ENCODE peak calls at places on chromosomes 1 and 21, in four cellular contexts. One of them, this sample, is unnamed.

GRCh38 chr1:117049857-117050256 is 10.3 kb upstream of the TTF2 start:
- DNase-seq in pancreas: no peak
- DNase-seq in heart right ventricle: no peak
- DNase-seq in psoas muscle: no peak
- DNase-seq in this sample: no peak

GRCh38 chr1:8347635-8348034 is 29.7 kb downstream of the SLC45A1 start:
- DNase-seq in pancreas: no peak
- DNase-seq in heart right ventricle: peak; percentile 32
- DNase-seq in psoas muscle: peak; percentile 56
- DNase-seq in this sample: no peak

GRCh38 chr21:42401164-42401563 is 2.5 kb upstream of the UBASH3A start:
- DNase-seq in pancreas: no peak
- DNase-seq in heart right ventricle: no peak
- DNase-seq in psoas muscle: no peak
- DNase-seq in this sample: no peak

GRCh38 chr1:210696709-210697108 is 368.0 kb downstream of the HHAT start:
- DNase-seq in pancreas: no peak
- DNase-seq in heart right ventricle: no peak
- DNase-seq in psoas muscle: no peak
- DNase-seq in this sample: no peak

GRCh38 chr1:16249838-16250241 is 12.9 kb upstream of the CPLANE2 start:
- DNase-seq in pancreas: no peak
- DNase-seq in heart right ventricle: no peak
- DNase-seq in psoas muscle: peak; percentile 72
- DNase-seq in this sample: no peak

GRCh38 chr1:151542710-151543129 is 2.6 kb downstream of the TUFT1 start:
- DNase-seq in pancreas: no peak
- DNase-seq in heart right ventricle: no peak
- DNase-seq in psoas muscle: no peak
- DNase-seq in this sample: no peak

GRCh38 chr1:15173863-15174614 is 20.5 kb downstream of the TMEM51 start:
- DNase-seq in pancreas: no peak
- DNase-seq in heart right ventricle: no peak
- DNase-seq in psoas muscle: no peak
- DNase-seq in this sample: no peak

GRCh38 chr1:181161170-181161870 is 72.8 kb downstream of the IER5 start:
- DNase-seq in pancreas: no peak
- DNase-seq in heart right ventricle: no peak
- DNase-seq in psoas muscle: no peak
- DNase-seq in this sample: no peak

GRCh38 chr1:228940931-228941330 is 205.7 kb downstream of the RHOU start:
- DNase-seq in pancreas: no peak
- DNase-seq in heart right ventricle: no peak
- DNase-seq in psoas muscle: no peak
- DNase-seq in this sample: peak; percentile 3

GRCh38 chr1:110631836-110632620 is 25.9 kb upstream of the KCNA2 start:
- DNase-seq in pancreas: no peak
- DNase-seq in heart right ventricle: no peak
- DNase-seq in psoas muscle: no peak
- DNase-seq in this sample: no peak

DNA sequence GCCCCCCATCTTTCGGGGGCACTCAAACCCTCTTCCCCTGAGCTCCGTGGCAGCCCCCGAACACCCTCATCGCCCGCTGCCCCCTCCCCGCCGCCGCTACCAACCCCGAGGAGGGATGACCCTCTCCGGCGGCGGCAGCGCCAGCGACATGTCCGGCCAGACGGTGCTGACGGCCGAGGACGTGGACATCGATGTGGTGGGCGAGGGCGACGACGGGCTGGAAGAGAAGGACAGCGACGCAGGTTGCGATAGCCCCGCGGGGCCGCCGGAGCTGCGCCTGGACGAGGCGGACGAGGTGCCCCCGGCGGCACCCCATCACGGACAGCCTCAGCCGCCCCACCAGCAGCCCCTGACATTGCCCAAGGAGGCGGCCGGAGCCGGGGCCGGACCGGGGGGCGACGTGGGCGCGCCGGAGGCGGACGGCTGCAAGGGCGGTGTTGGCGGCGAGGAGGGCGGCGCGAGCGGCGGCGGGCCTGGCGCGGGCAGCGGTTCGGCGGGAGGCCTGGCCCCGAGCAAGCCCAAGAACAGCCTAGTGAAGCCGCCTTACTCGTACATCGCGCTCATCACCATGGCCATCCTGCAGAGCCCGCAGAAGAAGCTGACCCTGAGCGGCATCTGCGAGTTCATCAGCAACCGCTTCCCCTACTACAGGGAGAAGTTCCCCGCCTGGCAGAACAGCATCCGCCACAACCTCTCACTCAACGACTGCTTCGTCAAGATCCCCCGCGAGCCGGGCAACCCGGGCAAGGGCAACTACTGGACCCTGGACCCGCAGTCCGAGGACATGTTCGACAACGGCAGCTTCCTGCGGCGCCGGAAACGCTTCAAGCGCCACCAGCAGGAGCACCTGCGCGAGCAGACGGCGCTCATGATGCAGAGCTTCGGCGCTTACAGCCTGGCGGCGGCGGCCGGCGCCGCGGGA is 838 bp downstream of the FOXD3 start:
- DNase-seq in pancreas: no peak
- DNase-seq in heart right ventricle: no peak
- DNase-seq in psoas muscle: no peak
- DNase-seq in this sample: no peak
- H3K4me3 ChIP-seq in pancreas: no peak overlapping the region
- H3K4me3 ChIP-seq in heart right ventricle: peak overlapping the region; percentile 36
- H3K4me3 ChIP-seq in psoas muscle: peak overlapping the region; percentile 76
- H3K4me3 ChIP-seq in this sample: peak overlapping the region; percentile 82

GRCh38 chr21:44484498-44485253 is 29.4 kb downstream of the LRRC3 start:
- DNase-seq in pancreas: no peak
- DNase-seq in heart right ventricle: no peak
- DNase-seq in psoas muscle: no peak
- DNase-seq in this sample: no peak

GRCh38 chr21:44483288-44484237 is 28.3 kb downstream of the LRRC3 start:
- DNase-seq in pancreas: no peak
- DNase-seq in heart right ventricle: no peak
- DNase-seq in psoas muscle: no peak
- DNase-seq in this sample: no peak

GRCh38 chr21:44485796-44486195 is 30.5 kb downstream of the LRRC3 start:
- DNase-seq in pancreas: no peak
- DNase-seq in heart right ventricle: no peak
- DNase-seq in psoas muscle: no peak
- DNase-seq in this sample: no peak

GRCh38 chr21:44486302-44486701 is 31.0 kb downstream of the LRRC3 start:
- DNase-seq in pancreas: no peak
- DNase-seq in heart right ventricle: no peak
- DNase-seq in psoas muscle: no peak
- DNase-seq in this sample: no peak

DNA sequence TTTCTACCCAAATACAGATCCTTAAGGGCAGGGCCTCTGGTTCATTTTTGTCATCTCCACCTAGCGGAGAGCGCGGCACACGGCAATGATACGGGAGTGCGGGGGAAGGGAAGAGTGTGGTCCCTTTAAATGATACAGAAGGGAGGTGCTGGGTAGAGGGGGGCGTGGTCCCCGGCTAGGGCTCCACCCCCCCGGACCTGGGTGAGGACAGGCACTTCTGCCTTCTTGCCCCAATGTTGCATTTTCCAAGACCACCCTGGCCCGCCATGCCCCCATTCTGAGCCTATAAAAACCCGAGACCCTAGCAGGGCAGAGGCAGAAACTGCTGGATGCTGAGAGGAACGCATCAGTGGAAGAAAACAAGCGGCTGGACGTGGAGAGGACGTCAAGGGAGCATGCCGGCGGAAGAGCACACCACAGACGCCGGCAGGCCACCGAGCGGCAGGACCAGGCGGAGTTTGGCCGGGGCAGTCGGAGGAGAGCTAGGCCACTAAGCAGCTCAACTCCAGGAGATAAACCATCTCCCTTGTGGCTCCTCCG is 30.0 kb downstream of the LRRC3 start:
- DNase-seq in pancreas: no peak
- DNase-seq in heart right ventricle: no peak
- DNase-seq in psoas muscle: peak; percentile 74
- DNase-seq in this sample: no peak
- TF ChIP-seq CTCF in pancreas: no peak
- TF ChIP-seq CTCF in heart right ventricle: no peak
- TF ChIP-seq CTCF in psoas muscle: no peak
- TF ChIP-seq CTCF in this sample: no peak

GRCh38 chr21:31888936-31889371 is 16.1 kb downstream of the HUNK start:
- DNase-seq in pancreas: peak; percentile 63
- DNase-seq in heart right ventricle: no peak
- DNase-seq in psoas muscle: no peak
- DNase-seq in this sample: peak; percentile 8
- H3K27ac ChIP-seq in pancreas: peak overlapping the region; percentile 82
- H3K27ac ChIP-seq in heart right ventricle: no peak overlapping the region
- H3K27ac ChIP-seq in psoas muscle: no peak overlapping the region
- H3K27ac ChIP-seq in this sample: no peak overlapping the region

GRCh38 chr1:225467193-225468020 is 39.6 kb upstream of the LBR start:
- DNase-seq in pancreas: no peak
- DNase-seq in heart right ventricle: peak; percentile 66
- DNase-seq in psoas muscle: peak; percentile 82
- DNase-seq in this sample: no peak
- H3K4me3 ChIP-seq in pancreas: no peak overlapping the region
- H3K4me3 ChIP-seq in heart right ventricle: peak overlapping the region; percentile 1
- H3K4me3 ChIP-seq in psoas muscle: peak overlapping the region; percentile 52
- H3K4me3 ChIP-seq in this sample: peak overlapping the region; percentile 60

DNA sequence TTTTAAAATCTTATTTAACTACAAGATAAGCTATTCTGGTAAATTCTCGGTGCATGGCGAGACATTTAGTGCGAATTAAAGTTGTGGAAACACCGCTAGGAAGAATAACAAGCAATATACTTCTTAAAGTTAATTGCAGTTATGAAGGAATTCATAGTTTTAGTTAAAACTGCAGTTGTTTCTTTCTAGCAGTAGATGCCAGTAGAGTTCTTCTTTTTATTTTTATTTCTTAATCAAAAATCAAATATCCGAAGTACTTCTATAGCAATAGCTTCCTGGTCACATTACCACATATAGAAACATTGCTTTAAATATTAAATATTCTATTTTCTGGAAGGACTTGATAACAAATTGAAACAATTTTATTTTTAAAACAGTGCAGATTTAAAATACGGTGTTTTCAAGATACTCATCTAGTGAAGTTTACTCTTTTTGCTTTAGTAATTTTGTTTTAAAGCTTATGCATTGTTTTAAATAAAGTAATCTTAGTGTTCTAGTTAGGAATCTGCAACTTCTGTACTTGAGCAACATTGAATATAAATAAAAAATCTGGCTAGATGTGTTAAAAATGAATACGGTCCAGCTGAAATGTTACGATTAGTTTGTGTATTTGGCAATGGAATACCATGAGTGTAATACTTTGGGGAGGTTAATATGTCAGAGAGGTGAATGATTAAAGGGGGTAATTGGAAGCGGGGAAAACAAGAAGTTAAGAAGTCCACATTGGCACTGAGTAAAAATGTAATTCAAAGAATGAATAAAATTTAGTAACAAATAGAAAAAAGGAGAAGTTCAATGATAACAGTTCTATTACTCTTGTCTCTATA is 2.7 kb upstream of the PRKACB start:
- DNase-seq in pancreas: no peak
- DNase-seq in heart right ventricle: no peak
- DNase-seq in psoas muscle: no peak
- DNase-seq in this sample: no peak
- TF ChIP-seq CTCF in pancreas: peak; percentile 39
- TF ChIP-seq CTCF in heart right ventricle: peak; percentile 16
- TF ChIP-seq CTCF in psoas muscle: peak; percentile 52
- TF ChIP-seq CTCF in this sample: no peak

GRCh38 chr1:63645301-63645700 is 52.1 kb downstream of the PGM1 start:
- DNase-seq in pancreas: no peak
- DNase-seq in heart right ventricle: no peak
- DNase-seq in psoas muscle: no peak
- DNase-seq in this sample: no peak

GRCh38 chr1:63653971-63654370 is 60.8 kb downstream of the PGM1 start:
- DNase-seq in pancreas: no peak
- DNase-seq in heart right ventricle: no peak
- DNase-seq in psoas muscle: no peak
- DNase-seq in this sample: no peak

GRCh38 chr1:63648689-63649088 is 55.5 kb downstream of the PGM1 start:
- DNase-seq in pancreas: no peak
- DNase-seq in heart right ventricle: no peak
- DNase-seq in psoas muscle: no peak
- DNase-seq in this sample: no peak

DNA sequence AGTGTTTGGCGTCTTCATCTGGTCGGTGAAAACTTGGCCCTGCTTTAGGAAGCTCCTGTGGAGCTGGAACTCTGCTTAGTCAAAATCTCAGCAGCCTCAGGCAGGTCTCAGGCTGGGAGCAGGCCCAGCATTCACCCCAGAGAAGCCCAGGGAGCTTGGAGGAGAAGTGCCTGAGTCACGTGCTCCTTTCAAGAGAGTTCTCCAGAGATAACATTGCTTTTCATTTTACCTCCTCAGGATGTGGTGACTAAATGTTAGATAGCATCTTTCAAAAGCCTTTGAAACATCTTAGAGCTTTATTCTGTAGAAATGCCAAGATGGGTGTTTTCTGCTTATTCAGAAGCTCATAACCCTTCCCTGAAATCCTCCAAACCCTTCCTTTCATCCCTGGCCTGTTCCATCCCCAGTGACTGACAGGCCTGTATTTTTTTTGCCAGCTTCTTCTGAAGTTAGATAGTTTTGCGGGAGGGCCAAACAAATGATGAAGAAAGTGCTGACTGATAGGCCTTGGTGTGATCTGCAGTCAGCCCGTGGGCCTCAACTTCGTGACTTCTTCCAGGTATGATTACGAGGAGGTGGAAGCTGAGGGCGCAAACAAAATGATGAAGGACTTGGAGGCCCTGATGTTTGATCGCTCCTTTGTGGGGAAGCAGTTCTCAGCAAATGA is 58.0 kb downstream of the PGM1 start:
- DNase-seq in pancreas: no peak
- DNase-seq in heart right ventricle: no peak
- DNase-seq in psoas muscle: no peak
- DNase-seq in this sample: no peak
- H3K27ac ChIP-seq in pancreas: no peak overlapping the region
- H3K27ac ChIP-seq in heart right ventricle: no peak overlapping the region
- H3K27ac ChIP-seq in psoas muscle: no peak overlapping the region
- H3K27ac ChIP-seq in this sample: no peak overlapping the region

GRCh38 chr1:166875734-166876539 is at the start of gene TADA1:
- DNase-seq in pancreas: peak; percentile 99
- DNase-seq in heart right ventricle: peak; percentile 97
- DNase-seq in psoas muscle: peak; percentile 99
- DNase-seq in this sample: peak; percentile 99

GRCh38 chr1:166870584-166870983 is 5.5 kb downstream of the TADA1 start:
- DNase-seq in pancreas: no peak
- DNase-seq in heart right ventricle: no peak
- DNase-seq in psoas muscle: no peak
- DNase-seq in this sample: no peak

GRCh38 chr1:166876540-166876838 is 425 bp upstream of the TADA1 start:
- DNase-seq in pancreas: no peak
- DNase-seq in heart right ventricle: no peak
- DNase-seq in psoas muscle: no peak
- DNase-seq in this sample: no peak

GRCh38 chr1:166875302-166875733 is 746 bp downstream of the TADA1 start:
- DNase-seq in pancreas: no peak
- DNase-seq in heart right ventricle: no peak
- DNase-seq in psoas muscle: no peak
- DNase-seq in this sample: no peak

DNA sequence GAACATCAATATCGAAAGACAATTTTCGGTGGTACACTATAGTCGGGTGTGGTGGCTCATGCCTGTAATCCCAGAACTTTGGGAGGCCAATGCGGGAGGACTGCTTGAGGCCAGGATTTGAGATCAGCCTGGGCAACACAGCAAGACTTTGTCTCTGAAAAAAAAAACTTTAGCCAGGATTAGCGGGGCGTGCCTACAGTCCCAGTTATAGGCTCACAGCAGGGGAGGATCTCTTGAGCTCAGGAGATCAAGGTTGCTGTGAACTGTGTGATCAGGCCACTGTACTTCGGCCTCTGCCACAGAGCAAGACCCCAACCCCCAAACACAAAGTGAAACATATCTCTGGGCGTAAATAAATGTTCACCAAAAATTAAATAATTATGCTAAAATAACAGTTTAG is 1.6 kb downstream of the TADA1 start:
- DNase-seq in pancreas: no peak
- DNase-seq in heart right ventricle: no peak
- DNase-seq in psoas muscle: no peak
- DNase-seq in this sample: no peak
- H3K4me3 ChIP-seq in pancreas: no peak overlapping the region
- H3K4me3 ChIP-seq in heart right ventricle: no peak overlapping the region
- H3K4me3 ChIP-seq in psoas muscle: no peak overlapping the region
- H3K4me3 ChIP-seq in this sample: no peak overlapping the region